ENCODE peak calls at places on chromosomes 12 and 14, in eight cellular contexts. R is cardiac fibroblast, U is NCI-H1436, P is left ventricle myocardium inferior, F is NCI-H2029, E is A673, H is NCI-H460, J is left lung. N is an unnamed sample.

GRCh38 chr12:108394196-108394595 is 55.1 kb upstream of the CMKLR1 start:
- DNase-seq in E (no peak), J (no peak), R (no peak), F (no peak), U (no peak), H (no peak), P (peak; percentile 58), N (peak; percentile 98)

GRCh38 chr14:76936483-76936882 is 92.0 kb downstream of the IRF2BPL start:
- DNase-seq in P (no peak), E (no peak), F (no peak), U (no peak), H (no peak), J (no peak), R (peak; percentile 52), N (peak; percentile 24)

GRCh38 chr14:64867182-64867581 is 12.5 kb downstream of the SPTB start:
- DNase-seq in J (no peak), F (no peak), U (no peak), H (no peak), E (no peak), R (no peak), P (no peak), N (no peak)

GRCh38 chr12:104603545-104603973 is 146.8 kb downstream of the CHST11 start:
- DNase-seq in H (no peak), U (no peak), E (no peak), P (no peak), J (no peak), F (no peak), R (peak; percentile 72), N (no peak)

GRCh38 chr14:54299393-54300363 is 97.1 kb upstream of the CDKN3 start:
- DNase-seq in R (peak; percentile 9), J (no peak), F (no peak), P (peak; percentile 29), U (no peak), H (no peak), E (no peak), N (no peak)

GRCh38 chr14:98018626-98019025 is 1221.4 kb downstream of the VRK1 start:
- DNase-seq in P (no peak), J (no peak), H (no peak), R (no peak), F (no peak), U (no peak), E (no peak), N (no peak)

GRCh38 chr14:69985456-69985855 is 106.2 kb downstream of the SMOC1 start:
- DNase-seq in J (no peak), H (peak; percentile 60), E (no peak), P (no peak), F (no peak), R (peak; percentile 36), U (no peak), N (no peak)

GRCh38 chr12:64658892-64659481 is 48.7 kb downstream of the RASSF3 start:
- DNase-seq in H (no peak), U (no peak), J (no peak), P (no peak), E (no peak), F (no peak), R (no peak), N (no peak)

GRCh38 chr12:23253191-23253590 is 628.2 kb downstream of the ETNK1 start:
- DNase-seq in J (peak; percentile 10), E (no peak), H (no peak), P (no peak), R (peak; percentile 23), F (no peak), U (no peak), N (no peak)

GRCh38 chr14:54364555-54365415 is 32.0 kb upstream of the CDKN3 start:
- DNase-seq in H (no peak), U (no peak), F (no peak), E (peak; percentile 42), J (no peak), P (peak; percentile 61), R (peak; percentile 73), N (no peak)

GRCh38 chr14:73795974-73796373 is 55.7 kb upstream of the PTGR2 start:
- DNase-seq in U (no peak), J (no peak), R (peak; percentile 71), P (no peak), H (peak; percentile 37), E (no peak), F (no peak), N (peak; percentile 56)

GRCh38 chr14:22218729-22219128 is 370.3 kb downstream of the DAD1 start:
- DNase-seq in H (no peak), P (no peak), J (no peak), U (no peak), R (no peak), E (no peak), F (no peak), N (no peak)